ENCODE peak calls at places on chromosomes 1 and 21, in nine cellular contexts. F is AG09309, M is amygdala, I is Caco-2, W is GM23248, L is fibroblast of lung, G is lung, D is NCI-H1105, R is fibroblast of pulmonary artery. T is an unnamed sample.

GRCh38 chr1:197902131-197902453 is 338 bp upstream of the C1orf53 start:
- DNase-seq in L (no peak), W (no peak), R (no peak), M (no peak), D (no peak), F (no peak), I (no peak), G (no peak), T (no peak)

GRCh38 chr1:9905010-9905409 is 5.1 kb downstream of the CTNNBIP1 start:
- DNase-seq in L (no peak), W (peak; percentile 48), G (no peak), I (no peak), F (no peak), M (no peak), R (no peak), D (no peak), T (no peak)

GRCh38 chr1:211735208-211736170 is 60.1 kb upstream of the NEK2 start:
- DNase-seq in L (peak; percentile 62), R (peak; percentile 78), F (peak; percentile 43), I (peak; percentile 76), G (peak; percentile 52), M (peak; percentile 31), W (peak; percentile 95), D (no peak), T (no peak)

GRCh38 chr21:41213081-41213480 is 45.1 kb downstream of the BACE2 start:
- DNase-seq in G (no peak), M (no peak), I (no peak), F (no peak), L (no peak), D (no peak), W (no peak), R (no peak), T (peak; percentile 61)

GRCh38 chr1:53792751-53793150 is 45.3 kb downstream of the NDC1 start:
- DNase-seq in I (no peak), W (no peak), D (no peak), G (no peak), L (no peak), R (no peak), M (no peak), F (no peak), T (no peak)

GRCh38 chr1:23114424-23115079 is 54.1 kb downstream of the LUZP1 start:
- DNase-seq in M (no peak), L (no peak), G (no peak), I (no peak), D (no peak), W (peak; percentile 34), R (no peak), F (no peak), T (no peak)

GRCh38 chr1:172991674-172992400 is 58.9 kb downstream of the TNFSF18 start:
- DNase-seq in L (no peak), D (no peak), W (no peak), F (no peak), I (no peak), R (peak; percentile 75), G (no peak), M (no peak), T (no peak)

GRCh38 chr1:229753764-229754553 is 127.9 kb downstream of the URB2 start:
- DNase-seq in M (no peak), W (peak; percentile 2), R (no peak), F (no peak), G (no peak), I (no peak), L (no peak), D (no peak), T (no peak)

GRCh38 chr1:205274041-205274691 is 46.4 kb downstream of the TMCC2 start:
- DNase-seq in M (no peak), I (peak; percentile 74), W (no peak), F (no peak), R (no peak), L (no peak), D (no peak), G (no peak), T (no peak)

GRCh38 chr1:87369736-87370135 is 41.1 kb downstream of the LMO4 start:
- DNase-seq in R (no peak), D (no peak), L (no peak), F (no peak), G (no peak), W (no peak), I (no peak), M (no peak), T (no peak)

GRCh38 chr1:15455522-15455921 is 1.0 kb upstream of the CELA2A start:
- DNase-seq in W (peak; percentile 42), M (no peak), F (peak; percentile 48), I (no peak), R (peak; percentile 25), D (no peak), G (no peak), L (peak; percentile 68), T (no peak)

GRCh38 chr1:156801409-156802121 is 15.1 kb downstream of the SH2D2A start:
- DNase-seq in W (peak; percentile 86), F (peak; percentile 95), I (no peak), L (peak; percentile 30), G (no peak), M (no peak), D (no peak), R (peak; percentile 47), T (no peak)

GRCh38 chr1:30130106-30130505 is 593.3 kb downstream of the MATN1 start:
- DNase-seq in L (no peak), M (no peak), F (no peak), I (no peak), G (no peak), R (no peak), D (no peak), W (no peak), T (no peak)

GRCh38 chr1:47431534-47431933 is 6.3 kb upstream of the FOXD2 start:
- DNase-seq in F (peak; percentile 59), W (peak; percentile 80), D (no peak), M (no peak), L (peak; percentile 56), G (no peak), R (peak; percentile 84), I (no peak), T (no peak)

GRCh38 chr1:61391730-61392129 is 309.4 kb downstream of the NFIA start:
- DNase-seq in M (no peak), I (no peak), W (no peak), D (peak; percentile 18), F (no peak), R (no peak), L (no peak), G (no peak), T (no peak)

GRCh38 chr1:225427249-225428065 is at the start of gene LBR:
- DNase-seq in M (no peak), F (no peak), W (peak; percentile 71), L (peak; percentile 29), G (no peak), D (no peak), I (no peak), R (no peak), T (peak; percentile 86)

GRCh38 chr1:172322219-172323061 is 98.0 kb upstream of the C1orf105 start:
- DNase-seq in F (peak; percentile 71), G (peak; percentile 58), L (peak; percentile 88), W (peak; percentile 89), I (no peak), M (no peak), D (no peak), R (peak; percentile 93), T (no peak)

GRCh38 chr1:202124107-202124506 is 1.4 kb downstream of the GPR37L1 start:
- DNase-seq in G (no peak), I (no peak), L (no peak), R (no peak), F (no peak), D (no peak), W (no peak), M (no peak), T (no peak)

GRCh38 chr1:60171793-60172192 is 98.2 kb upstream of the C1orf87 start:
- DNase-seq in G (no peak), R (peak; percentile 33), D (no peak), I (no peak), F (peak; percentile 61), M (no peak), L (peak; percentile 82), W (peak; percentile 74), T (no peak)

GRCh38 chr21:42080788-42081083 is 9.6 kb downstream of the UMODL1 start:
- DNase-seq in D (no peak), L (peak; percentile 78), F (peak; percentile 96), R (peak; percentile 72), I (no peak), G (no peak), M (no peak), W (peak; percentile 96), T (no peak)